ENCODE peak calls at places on chromosomes 7 and 10, in seven cellular contexts. H is K562, T is A549, P is SK-N-SH, F is HCT116, Z is GM12878, G is HepG2. Y is an unnamed sample.

GRCh38 chr7:98354052-98354451 is 46.8 kb downstream of the BAIAP2L1 start:
- DNase-seq in F (no peak), Z (no peak), G (no peak), T (no peak), P (no peak), H (no peak), Y (no peak)

GRCh38 chr10:29714096-29714874 is 79.5 kb upstream of the SVIL start:
- DNase-seq in Z (no peak), P (no peak), G (no peak), T (peak; percentile 63), H (no peak), F (peak; percentile 57), Y (no peak)

GRCh38 chr10:97676770-97677581 is 10.1 kb downstream of the AVPI1 start:
- DNase-seq in T (peak; percentile 83), F (no peak), Z (no peak), G (peak; percentile 49), H (peak; percentile 59), P (peak; percentile 82), Y (peak; percentile 75)

GRCh38 chr7:74480861-74481417 is 27.2 kb downstream of the GTF2IRD1 start:
- DNase-seq in P (no peak), G (no peak), H (no peak), Z (no peak), F (no peak), T (no peak), Y (no peak)

GRCh38 chr10:43199684-43200537 is 61.7 kb downstream of the CSGALNACT2 start:
- DNase-seq in T (no peak), H (no peak), F (no peak), G (no peak), Z (no peak), P (peak; percentile 11), Y (no peak)

GRCh38 chr7:150972094-150972493 is 6.0 kb downstream of the KCNH2 start:
- DNase-seq in H (no peak), P (peak; percentile 93), Z (no peak), T (no peak), G (no peak), F (no peak), Y (no peak)

GRCh38 chr10:7955446-7955845 is 99.0 kb upstream of the GATA3 start:
- DNase-seq in H (no peak), G (no peak), T (no peak), P (no peak), Z (no peak), F (no peak), Y (no peak)

GRCh38 chr10:86936661-86937501 is 20.5 kb downstream of the MMRN2 start:
- DNase-seq in G (no peak), P (no peak), F (no peak), T (no peak), Z (no peak), H (no peak), Y (no peak)

GRCh38 chr7:118186491-118186890 is 2.5 kb downstream of the LSM8 start:
- DNase-seq in P (no peak), H (peak; percentile 44), T (no peak), Z (no peak), F (no peak), G (no peak), Y (no peak)

GRCh38 chr7:22354462-22354861 is 2.5 kb downstream of the RAPGEF5 start:
- DNase-seq in T (no peak), P (no peak), G (no peak), F (no peak), H (no peak), Z (no peak), Y (no peak)

GRCh38 chr10:102650655-102651454 is 6.6 kb downstream of the TRIM8 start:
- DNase-seq in T (no peak), G (no peak), F (no peak), Z (no peak), P (no peak), H (no peak), Y (no peak)

GRCh38 chr7:72444023-72444776 is 32.1 kb upstream of the CALN1 start:
- DNase-seq in G (peak; percentile 73), Z (no peak), H (no peak), F (no peak), T (no peak), P (no peak), Y (no peak)

GRCh38 chr7:151626422-151627115 is 106.9 kb upstream of the RHEB start:
- DNase-seq in G (peak; percentile 45), Z (no peak), H (peak; percentile 27), T (peak; percentile 71), P (peak; percentile 56), F (no peak), Y (peak; percentile 77)

GRCh38 chr10:78231930-78232329 is 198.3 kb downstream of the RPS24 start:
- DNase-seq in H (peak; percentile 8), F (no peak), T (no peak), P (no peak), G (peak; percentile 13), Z (no peak), Y (peak; percentile 47)

GRCh38 chr10:2245580-2245979 is 508.3 kb upstream of the ADARB2 start:
- DNase-seq in Z (no peak), G (no peak), F (no peak), H (no peak), P (no peak), T (no peak), Y (no peak)

GRCh38 chr7:47725031-47725780 is 143.3 kb upstream of the TNS3 start:
- DNase-seq in Z (no peak), G (peak; percentile 47), T (peak; percentile 43), H (no peak), P (no peak), F (no peak), Y (no peak)

GRCh38 chr10:113045155-113046055 is 95.4 kb downstream of the TCF7L2 start:
- DNase-seq in T (no peak), F (no peak), H (no peak), P (no peak), G (no peak), Z (no peak), Y (no peak)

GRCh38 chr7:48637382-48637781 is 287.0 kb upstream of the CDC14C start:
- DNase-seq in Z (no peak), H (peak; percentile 9), T (no peak), F (no peak), G (no peak), P (no peak), Y (no peak)

GRCh38 chr7:16063691-16064090 is 357.6 kb downstream of the CRPPA start:
- DNase-seq in G (no peak), T (no peak), Z (no peak), P (no peak), H (no peak), F (no peak), Y (no peak)
- H3K4me3 ChIP-seq in G (no peak overlapping the region), T (no peak overlapping the region), Z (no peak overlapping the region), P (no peak overlapping the region), H (no peak overlapping the region), F (no peak overlapping the region), Y (no peak overlapping the region)

GRCh38 chr7:26439502-26440252 is 148.0 kb downstream of the SNX10 start:
- DNase-seq in T (no peak), F (no peak), G (no peak), Z (no peak), H (no peak), P (no peak), Y (no peak)

GRCh38 chr7:26438078-26438477 is 146.4 kb downstream of the SNX10 start:
- DNase-seq in H (no peak), P (no peak), G (no peak), T (no peak), Z (no peak), F (no peak), Y (no peak)

GRCh38 chr7:26440993-26441636 is 149.5 kb downstream of the SNX10 start:
- DNase-seq in H (no peak), P (no peak), T (no peak), G (peak; percentile 14), Z (no peak), F (no peak), Y (peak; percentile 53)

GRCh38 chr7:26441640-26442277 is 150.1 kb downstream of the SNX10 start:
- DNase-seq in P (peak; percentile 44), F (no peak), Z (no peak), G (no peak), H (no peak), T (no peak), Y (no peak)

GRCh38 chr7:26440253-26440992 is 148.8 kb downstream of the SNX10 start:
- DNase-seq in P (no peak), Z (no peak), F (no peak), G (no peak), T (no peak), H (peak; percentile 22), Y (no peak)
- TF ChIP-seq REST in P (no peak), Z (no peak), F (no peak), G (no peak), T (no peak), H (no peak), Y (no peak)

GRCh38 chr10:99964791-99965190 is 45.0 kb downstream of the DNMBP start:
- DNase-seq in P (no peak), T (no peak), F (no peak), Z (no peak), H (no peak), G (no peak), Y (no peak)

GRCh38 chr10:99967961-99968360 is 41.8 kb downstream of the DNMBP start:
- DNase-seq in F (no peak), P (no peak), T (no peak), G (no peak), Z (no peak), H (no peak), Y (no peak)

GRCh38 chr10:99966306-99966705 is 43.4 kb downstream of the DNMBP start:
- DNase-seq in G (no peak), Z (no peak), P (peak; percentile 19), H (peak; percentile 7), T (peak; percentile 64), F (peak; percentile 89), Y (no peak)

DNA sequence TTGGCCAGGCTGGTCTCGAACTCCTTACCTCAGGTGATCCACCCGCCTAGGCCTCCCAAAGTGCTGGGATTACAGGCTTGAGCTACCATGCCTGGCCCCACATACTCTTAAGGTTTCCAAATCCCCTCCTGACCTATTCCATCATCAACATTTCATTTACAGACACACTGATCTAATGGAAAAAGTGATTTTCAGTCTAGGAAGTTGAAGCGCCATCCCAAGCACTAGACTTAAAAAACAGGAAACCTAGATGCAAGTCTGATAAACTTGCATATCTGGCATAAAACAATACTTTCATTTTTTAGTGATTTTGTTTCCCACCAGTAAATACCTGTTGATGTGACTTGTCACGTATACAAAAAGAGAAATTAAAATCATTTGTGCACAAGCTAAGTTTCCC is 44.0 kb downstream of the DNMBP start:
- DNase-seq in G (no peak), F (no peak), T (no peak), P (no peak), Z (no peak), H (no peak), Y (no peak)
- H3K4me2 ChIP-seq in G (no peak overlapping the region), F (peak overlapping the region; percentile 59), T (peak overlapping the region; percentile 47), P (peak overlapping the region; percentile 58), Z (no peak overlapping the region), H (no peak overlapping the region), Y (no peak overlapping the region)

DNA sequence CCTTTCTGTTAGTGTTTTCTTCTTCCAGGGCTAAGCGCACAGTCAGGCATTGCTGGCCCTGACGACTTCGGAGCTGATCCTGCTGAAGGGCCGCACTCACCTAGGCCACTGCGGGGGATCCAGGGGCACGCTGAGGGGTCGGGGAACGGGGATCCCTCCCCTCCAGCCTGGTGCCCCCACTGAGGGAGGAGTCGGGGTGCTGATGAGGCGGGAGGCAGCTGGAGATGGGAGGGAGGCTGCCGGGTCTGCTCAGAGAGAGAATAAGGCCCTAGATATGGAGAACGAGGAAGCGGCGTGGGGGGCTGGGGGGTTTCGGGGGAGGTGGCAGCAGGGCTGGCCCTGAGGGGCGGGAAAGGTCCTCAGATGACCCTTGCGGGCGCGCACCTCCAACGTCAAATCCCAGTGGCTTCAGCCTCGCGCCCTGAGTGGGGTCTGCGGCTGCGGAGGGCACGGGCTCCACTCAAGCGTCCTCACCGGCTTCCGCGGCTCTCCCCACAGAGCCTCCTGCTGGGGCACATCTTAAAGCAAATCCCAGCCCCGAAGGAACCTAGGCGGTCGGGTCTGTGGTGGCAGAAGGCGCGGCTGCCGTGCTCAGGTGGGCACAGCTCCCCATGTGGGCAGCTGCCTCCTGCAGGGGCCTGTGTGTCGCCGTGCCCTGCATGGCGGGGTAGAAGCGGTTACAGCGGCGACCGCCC is 30.9 kb downstream of the AGR3 start:
- DNase-seq in F (no peak), T (no peak), H (no peak), G (no peak), Z (no peak), P (peak; percentile 22), Y (no peak)
- H3K4me3 ChIP-seq in F (no peak overlapping the region), T (no peak overlapping the region), H (no peak overlapping the region), G (no peak overlapping the region), Z (no peak overlapping the region), P (no peak overlapping the region), Y (no peak overlapping the region)

Y was measured in GM23338.